ENCODE peak calls at places on chromosomes 1 and 21, in six cellular contexts. Z is IMR-90, U is adrenal gland, X is suprapubic skin, J is sigmoid colon, H is spleen. V is an unnamed sample.

GRCh38 chr1:221712776-221713431 is 29.0 kb downstream of the DUSP10 start:
- DNase-seq in Z (no peak), U (no peak), X (no peak), J (no peak), H (peak; percentile 87), V (no peak)

GRCh38 chr1:150836129-150836773 is 28.2 kb upstream of the CTSK start:
- DNase-seq in Z (peak; percentile 3), U (no peak), X (no peak), J (no peak), H (no peak), V (no peak)

GRCh38 chr1:58818075-58818474 is 34.2 kb upstream of the JUN start:
- DNase-seq in Z (peak; percentile 97), U (peak; percentile 19), X (no peak), J (no peak), H (no peak), V (no peak)

GRCh38 chr1:20058531-20058930 is 11.5 kb upstream of the PLA2G5 start:
- DNase-seq in Z (peak; percentile 82), U (peak; percentile 13), X (no peak), J (no peak), H (no peak), V (no peak)

GRCh38 chr1:220680085-220680687 is 10.0 kb upstream of the C1orf115 start:
- DNase-seq in Z (peak; percentile 19), U (peak; percentile 45), X (no peak), J (no peak), H (no peak), V (no peak)

GRCh38 chr1:4693316-4693715 is 38.9 kb downstream of the AJAP1 start:
- DNase-seq in Z (no peak), U (no peak), X (no peak), J (no peak), H (no peak), V (no peak)

GRCh38 chr1:36520771-36521420 is 38.2 kb upstream of the CSF3R start:
- DNase-seq in Z (no peak), U (no peak), X (peak; percentile 65), J (peak; percentile 27), H (no peak), V (peak; percentile 33)

GRCh38 chr1:232142403-232143314 is 487.3 kb downstream of the SIPA1L2 start:
- DNase-seq in Z (peak; percentile 82), U (peak; percentile 67), X (peak; percentile 80), J (peak; percentile 92), H (no peak), V (no peak)

GRCh38 chr1:99851850-99852454 is 1.8 kb downstream of the AGL start:
- DNase-seq in Z (no peak), U (no peak), X (no peak), J (no peak), H (no peak), V (no peak)

GRCh38 chr1:220696863-220697231 is 6.7 kb downstream of the C1orf115 start:
- DNase-seq in Z (peak; percentile 30), U (no peak), X (no peak), J (no peak), H (no peak), V (no peak)

GRCh38 chr1:158998781-158999161 is 10.9 kb upstream of the IFI16 start:
- DNase-seq in Z (peak; percentile 61), U (peak; percentile 70), X (no peak), J (peak; percentile 74), H (peak; percentile 76), V (peak; percentile 42)

GRCh38 chr1:220528049-220528678 is at the start of gene MARK1:
- DNase-seq in Z (no peak), U (peak; percentile 51), X (peak; percentile 85), J (peak; percentile 87), H (peak; percentile 77), V (peak; percentile 56)

GRCh38 chr1:41528106-41528505 is 43.6 kb upstream of the EDN2 start:
- DNase-seq in Z (no peak), U (no peak), X (peak; percentile 43), J (peak; percentile 46), H (peak; percentile 11), V (peak; percentile 21)

GRCh38 chr1:183983371-183984105 is 54.0 kb downstream of the COLGALT2 start:
- DNase-seq in Z (peak; percentile 19), U (no peak), X (no peak), J (no peak), H (no peak), V (no peak)

GRCh38 chr21:46052703-46053651 is 44.9 kb upstream of the COL6A2 start:
- DNase-seq in Z (peak; percentile 95), U (no peak), X (no peak), J (peak; percentile 63), H (no peak), V (no peak)

GRCh38 chr21:35428041-35428400 is 378.9 kb upstream of the RUNX1 start:
- DNase-seq in Z (peak; percentile 35), U (no peak), X (no peak), J (no peak), H (no peak), V (no peak)

GRCh38 chr1:46747683-46748288 is 28.9 kb upstream of the EFCAB14 start:
- DNase-seq in Z (peak; percentile 55), U (peak; percentile 62), X (no peak), J (no peak), H (no peak), V (no peak)

GRCh38 chr1:37239225-37239740 is 205.0 kb upstream of the GRIK3 start:
- DNase-seq in Z (no peak), U (no peak), X (no peak), J (no peak), H (no peak), V (no peak)

GRCh38 chr1:17610713-17611112 is 71.2 kb downstream of the ARHGEF10L start:
- DNase-seq in Z (no peak), U (no peak), X (no peak), J (no peak), H (no peak), V (no peak)

GRCh38 chr1:61358770-61359455 is 276.6 kb downstream of the NFIA start:
- DNase-seq in Z (no peak), U (no peak), X (no peak), J (no peak), H (no peak), V (no peak)

GRCh38 chr1:43573066-43573799 is 42.5 kb downstream of the PTPRF start:
- DNase-seq in Z (no peak), U (no peak), X (no peak), J (no peak), H (no peak), V (no peak)

GRCh38 chr21:28547795-28548194 is 444.9 kb downstream of the LTN1 start:
- DNase-seq in Z (no peak), U (no peak), X (no peak), J (no peak), H (no peak), V (no peak)

GRCh38 chr1:169106095-169106920 is at the start of gene ATP1B1:
- DNase-seq in Z (peak; percentile 71), U (peak; percentile 92), X (peak; percentile 87), J (peak; percentile 94), H (peak; percentile 94), V (peak; percentile 95)

GRCh38 chr1:43059640-43060574 is 101.2 kb upstream of the SLC2A1 start:
- DNase-seq in Z (peak; percentile 71), U (no peak), X (no peak), J (no peak), H (no peak), V (no peak)

GRCh38 chr1:205248793-205249601 is 21.3 kb downstream of the TMCC2 start:
- DNase-seq in Z (peak; percentile 75), U (peak; percentile 93), X (no peak), J (peak; percentile 92), H (peak; percentile 74), V (no peak)

GRCh38 chr21:29228306-29228705 is 70.4 kb upstream of the BACH1 start:
- DNase-seq in Z (no peak), U (no peak), X (no peak), J (no peak), H (no peak), V (no peak)

GRCh38 chr1:189275786-189276185 is 1201.9 kb downstream of the BRINP3 start:
- DNase-seq in Z (peak; percentile 41), U (no peak), X (no peak), J (no peak), H (no peak), V (no peak)

DNA sequence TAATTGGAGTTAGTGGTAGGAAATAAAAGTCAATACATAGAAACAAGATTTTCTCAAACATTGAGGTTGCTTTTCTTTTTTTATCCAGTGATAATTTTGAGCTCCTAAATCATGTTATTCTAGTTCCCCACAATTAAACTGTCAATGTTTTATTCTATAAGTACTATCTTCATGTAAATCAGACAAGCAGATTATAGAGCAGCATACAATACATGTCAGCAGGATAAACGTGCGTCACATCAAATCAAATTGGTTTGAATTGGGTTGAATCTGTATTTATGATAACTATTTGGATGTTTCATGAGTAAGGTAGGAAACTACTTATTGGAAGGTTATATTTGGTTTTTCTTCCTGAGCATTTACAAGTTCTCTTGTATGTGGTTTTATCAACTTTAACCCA is 2028.7 kb downstream of the NCAM2 start:
- DNase-seq in Z (no peak), U (no peak), X (no peak), J (no peak), H (no peak), V (no peak)
- TF ChIP-seq POLR2A in Z (no peak), U (no peak), X (no peak), J (no peak), H (no peak), V (no peak)

GRCh38 chr1:201344206-201345080 is 33.0 kb downstream of the TNNT2 start:
- DNase-seq in Z (no peak), U (no peak), X (no peak), J (no peak), H (peak; percentile 38), V (no peak)
- TF ChIP-seq CTCF in Z (no peak), U (no peak), X (no peak), J (no peak), H (no peak), V (no peak)

GRCh38 chr21:45011426-45011825 is 63.0 kb upstream of the ADARB1 start:
- DNase-seq in Z (no peak), U (no peak), X (no peak), J (peak; percentile 64), H (peak; percentile 49), V (no peak)

GRCh38 chr21:45009616-45010015 is 64.8 kb upstream of the ADARB1 start:
- DNase-seq in Z (no peak), U (no peak), X (no peak), J (no peak), H (no peak), V (no peak)

GRCh38 chr21:45010860-45011259 is 63.5 kb upstream of the ADARB1 start:
- DNase-seq in Z (no peak), U (no peak), X (no peak), J (no peak), H (peak; percentile 46), V (no peak)

GRCh38 chr21:45011911-45012660 is 62.3 kb upstream of the ADARB1 start:
- DNase-seq in Z (peak; percentile 94), U (no peak), X (no peak), J (peak; percentile 64), H (peak; percentile 70), V (no peak)

DNA sequence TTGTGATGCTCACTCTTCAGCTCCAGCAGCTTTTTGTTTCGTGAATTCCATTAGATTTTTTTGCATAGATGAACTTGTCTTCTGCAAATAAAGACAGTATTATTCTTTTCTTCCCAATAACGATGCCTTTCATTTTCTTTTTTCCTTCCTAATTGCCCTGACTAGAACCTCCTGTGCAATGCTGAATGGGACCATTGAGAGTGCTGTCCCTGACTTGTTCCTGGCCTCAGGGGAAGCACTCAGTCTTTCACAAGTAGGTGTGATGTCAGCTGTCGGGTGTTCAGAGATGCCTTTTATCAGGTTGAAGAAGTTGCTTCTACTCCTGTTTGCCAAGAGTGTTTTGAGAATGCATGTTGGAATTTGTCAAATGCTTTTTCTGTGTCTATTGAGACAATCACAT is 64.3 kb upstream of the ADARB1 start:
- DNase-seq in Z (no peak), U (no peak), X (no peak), J (no peak), H (peak; percentile 2), V (no peak)
- H3K27me3 ChIP-seq in Z (no peaks in the 10 kb centered on the region), U (no peaks in the 10 kb centered on the region), X (no peaks in the 10 kb centered on the region), J (no peaks in the 10 kb centered on the region), H (no peaks in the 10 kb centered on the region), V (no peaks in the 10 kb centered on the region)

GRCh38 chr1:212595787-212596714 is 12.5 kb upstream of the ATF3 start:
- DNase-seq in Z (peak; percentile 99), U (peak; percentile 21), X (no peak), J (no peak), H (no peak), V (no peak)
- TF ChIP-seq POLR2A in Z (peak; percentile 14), U (no peak), X (no peak), J (no peak), H (no peak), V (no peak)